ENCODE peak calls at places on chromosome 12, in ten cellular contexts. R, Y, Q, V, H, U, I, F, T and B are unnamed samples.

GRCh38 chr12:109273354-109273753 is 35.7 kb downstream of the FOXN4 start:
- DNase-seq in Y (no peak), I (no peak), U (no peak), H (no peak), R (no peak), T (peak; percentile 77), V (no peak), F (no peak), Q (no peak), B (no peak)

GRCh38 chr12:113242560-113242959 is 21.3 kb downstream of the TPCN1 start:
- DNase-seq in F (no peak), I (no peak), H (no peak), T (no peak), R (no peak), U (no peak), Y (no peak), Q (no peak), V (no peak), B (no peak)

GRCh38 chr12:121530600-121531355 is 50.0 kb downstream of the KDM2B start:
- DNase-seq in U (peak; percentile 40), I (no peak), F (no peak), Q (peak; percentile 65), H (peak; percentile 61), V (peak; percentile 88), Y (peak; percentile 69), T (no peak), R (peak; percentile 85), B (peak; percentile 18)

GRCh38 chr12:1916396-1917171 is 1.9 kb downstream of the CACNA2D4 start:
- DNase-seq in R (peak; percentile 82), T (peak; percentile 55), F (no peak), Y (peak; percentile 73), U (no peak), V (no peak), H (peak; percentile 27), I (peak; percentile 47), Q (peak; percentile 2), B (peak; percentile 94)

GRCh38 chr12:78470354-78471195 is 394.0 kb upstream of the SYT1 start:
- DNase-seq in R (no peak), Q (peak; percentile 40), T (no peak), Y (no peak), I (no peak), V (peak; percentile 60), F (no peak), U (no peak), H (no peak), B (peak; percentile 8)

GRCh38 chr12:9872743-9873142 is 3.6 kb upstream of the CLEC2B start:
- DNase-seq in R (no peak), H (no peak), I (no peak), F (no peak), T (peak; percentile 47), V (no peak), Q (no peak), U (no peak), Y (no peak), B (no peak)

GRCh38 chr12:10395390-10395998 is 5.7 kb upstream of the KLRK1 start:
- DNase-seq in U (peak; percentile 28), I (no peak), Y (peak; percentile 28), R (peak; percentile 29), Q (peak; percentile 37), F (no peak), H (peak; percentile 31), V (peak; percentile 71), T (no peak), B (no peak)

GRCh38 chr12:132422057-132423043 is 67.6 kb upstream of the FBRSL1 start:
- DNase-seq in T (peak; percentile 31), F (no peak), I (no peak), Y (no peak), U (no peak), H (no peak), Q (no peak), V (peak; percentile 42), R (no peak), B (no peak)

GRCh38 chr12:119649202-119649808 is 18.6 kb upstream of the PRKAB1 start:
- DNase-seq in V (no peak), F (no peak), U (no peak), I (no peak), T (no peak), H (no peak), Q (no peak), R (no peak), Y (no peak), B (peak; percentile 31)

GRCh38 chr12:89383235-89384049 is 31.1 kb upstream of the DUSP6 start:
- DNase-seq in V (peak; percentile 47), R (no peak), I (no peak), H (no peak), Q (peak; percentile 23), U (no peak), T (no peak), Y (no peak), F (no peak), B (no peak)

GRCh38 chr12:117105902-117106301 is 6.7 kb upstream of the TESC start:
- DNase-seq in F (no peak), R (peak; percentile 6), Y (no peak), Q (no peak), H (no peak), I (no peak), U (no peak), V (no peak), T (no peak), B (no peak)

GRCh38 chr12:42804928-42805327 is 215.4 kb upstream of the PRICKLE1 start:
- DNase-seq in R (no peak), H (no peak), T (no peak), U (no peak), V (no peak), Y (no peak), I (no peak), Q (no peak), F (no peak), B (no peak)

GRCh38 chr12:26524862-26525465 is 308.0 kb downstream of the ITPR2 start:
- DNase-seq in H (no peak), Q (peak; percentile 40), R (no peak), Y (no peak), F (no peak), I (no peak), U (no peak), V (peak; percentile 28), T (no peak), B (peak; percentile 25)

GRCh38 chr12:1466481-1467260 is 127.7 kb downstream of the FBXL14 start:
- DNase-seq in Q (no peak), U (no peak), H (no peak), Y (no peak), I (no peak), T (no peak), F (no peak), R (no peak), V (no peak), B (no peak)

GRCh38 chr12:26530461-26530860 is 302.5 kb downstream of the ITPR2 start:
- DNase-seq in V (no peak), H (no peak), F (no peak), R (no peak), Y (no peak), Q (no peak), U (no peak), T (no peak), I (no peak), B (no peak)

DNA sequence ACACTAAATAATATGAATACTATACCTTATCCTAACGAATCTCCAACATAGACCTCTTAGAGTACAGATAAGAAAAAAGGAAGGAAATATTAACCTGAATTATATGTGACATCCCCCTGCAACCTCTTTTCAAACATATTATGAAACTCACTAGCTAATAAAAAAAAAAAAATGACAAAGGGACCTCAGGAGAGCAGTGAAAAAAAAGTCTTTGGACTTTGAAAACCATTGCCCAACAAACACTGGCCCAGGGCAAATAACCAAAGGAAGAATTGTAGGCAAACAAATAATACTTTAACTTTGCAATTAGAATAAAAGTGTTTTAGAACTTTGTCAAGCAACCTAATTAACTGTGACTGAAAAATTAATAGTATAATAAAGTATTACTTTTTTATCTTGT is 7.7 kb downstream of the SOX5 start:
- DNase-seq in V (no peak), T (no peak), Q (no peak), Y (no peak), F (no peak), I (no peak), R (no peak), U (no peak), H (no peak), B (no peak)
- TF ChIP-seq POLR2A in V (no peak), T (no peak), Q (no peak), Y (no peak), F (no peak), I (no peak), R (no peak), U (no peak), H (no peak), B (no peak)

GRCh38 chr12:64009321-64010068 is 165.0 kb downstream of the SRGAP1 start:
- DNase-seq in Y (no peak), T (no peak), R (no peak), I (no peak), U (no peak), V (no peak), F (no peak), Q (no peak), H (no peak), B (no peak)
- TF ChIP-seq POLR2A in Y (no peak), T (no peak), R (no peak), I (no peak), U (no peak), V (no peak), F (no peak), Q (no peak), H (no peak), B (no peak)

GRCh38 chr12:55723516-55724225 is 3.5 kb downstream of the RDH5 start:
- DNase-seq in Y (no peak), T (no peak), V (no peak), R (peak; percentile 30), H (no peak), Q (no peak), I (no peak), F (no peak), U (no peak), B (no peak)
- TF ChIP-seq POLR2A in Y (no peak), T (no peak), V (no peak), R (no peak), H (no peak), Q (no peak), I (no peak), F (no peak), U (no peak), B (no peak)

GRCh38 chr12:79645235-79645630 is 45.5 kb downstream of the PAWR start:
- DNase-seq in F (no peak), H (no peak), U (no peak), I (no peak), V (no peak), Q (no peak), R (no peak), Y (no peak), T (no peak), B (no peak)
- TF ChIP-seq POLR2A in F (no peak), H (no peak), U (no peak), I (no peak), V (no peak), Q (no peak), R (no peak), Y (no peak), T (no peak), B (no peak)